ENCODE peak calls at places on chromosomes 12 and 14, in seven cellular contexts. C, G, T, N, I, S and Z are unnamed samples.

GRCh38 chr12:55830601-55831406 is 1.4 kb upstream of the DNAJC14 start:
- DNase-seq in T (peak), C (peak), N (peak), I (peak), G (no peak), S (peak), Z (peak)

GRCh38 chr14:91649930-91650329 is 82.0 kb downstream of the CATSPERB start:
- DNase-seq in I (peak), S (peak), C (no peak), N (no peak), T (no peak), G (peak), Z (no peak)

GRCh38 chr14:71324767-71325272 is 417.6 kb downstream of the PCNX1 start:
- DNase-seq in C (no peak), S (no peak), T (no peak), I (no peak), N (no peak), G (peak), Z (no peak)

GRCh38 chr14:47626151-47627035 is 49.0 kb downstream of the MDGA2 start:
- DNase-seq in S (no peak), N (no peak), G (no peak), C (no peak), T (peak), I (no peak), Z (no peak)

GRCh38 chr14:91368681-91369416 is 48.8 kb downstream of the CCDC88C start:
- DNase-seq in S (no peak), T (no peak), C (no peak), N (no peak), I (no peak), G (no peak), Z (no peak)

GRCh38 chr12:22467190-22467589 is 77.2 kb downstream of the C2CD5 start:
- DNase-seq in N (no peak), S (peak), C (no peak), G (no peak), T (no peak), I (no peak), Z (no peak)

GRCh38 chr12:66508025-66508424 is 170.9 kb downstream of the GRIP1 start:
- DNase-seq in C (no peak), S (no peak), N (no peak), T (no peak), I (no peak), G (peak), Z (no peak)

GRCh38 chr12:77734489-77734888 is 96.2 kb upstream of the NAV3 start:
- DNase-seq in N (no peak), S (peak), G (no peak), C (no peak), I (no peak), T (no peak), Z (no peak)

GRCh38 chr14:86654558-86655184 is 1124.7 kb downstream of the FLRT2 start:
- DNase-seq in S (peak), T (no peak), C (no peak), G (peak), N (peak), I (peak), Z (no peak)

GRCh38 chr14:70692210-70692609 is 50.5 kb downstream of the TTC9 start:
- DNase-seq in G (no peak), N (no peak), I (no peak), T (no peak), C (peak), S (no peak), Z (peak)

GRCh38 chr12:89211456-89211855 is 140.8 kb downstream of the DUSP6 start:
- DNase-seq in T (no peak), C (no peak), N (no peak), I (no peak), G (peak), S (no peak), Z (no peak)

GRCh38 chr12:130667421-130667960 is 48.6 kb downstream of the RIMBP2 start:
- DNase-seq in G (no peak), T (no peak), S (no peak), N (no peak), I (no peak), C (no peak), Z (no peak)

GRCh38 chr12:132449565-132450390 is 40.2 kb upstream of the FBRSL1 start:
- DNase-seq in S (no peak), I (no peak), T (no peak), G (no peak), C (no peak), N (no peak), Z (no peak)

GRCh38 chr12:87430444-87430843 is 598.8 kb downstream of the C12orf50 start:
- DNase-seq in I (no peak), C (no peak), S (peak), N (no peak), G (no peak), T (no peak), Z (no peak)

GRCh38 chr12:62726471-62726980 is 208.4 kb downstream of the PPM1H start:
- DNase-seq in T (no peak), I (no peak), G (no peak), C (no peak), S (no peak), N (no peak), Z (no peak)

GRCh38 chr14:65333926-65334687 is 78.4 kb upstream of the FUT8 start:
- DNase-seq in C (no peak), I (no peak), S (peak), N (no peak), G (no peak), T (no peak), Z (no peak)

GRCh38 chr12:6961695-6962284 is 8.7 kb downstream of the PHB2 start:
- DNase-seq in C (no peak), G (peak), S (peak), T (peak), N (peak), I (peak), Z (no peak)

GRCh38 chr12:56338643-56339422 is at the start of gene IL23A:
- DNase-seq in S (peak), G (peak), N (no peak), T (peak), I (no peak), C (no peak), Z (no peak)

GRCh38 chr12:67498981-67499380 is 149.6 kb upstream of the DYRK2 start:
- DNase-seq in G (no peak), T (no peak), S (no peak), C (no peak), I (no peak), N (no peak), Z (no peak)

GRCh38 chr12:53383258-53383657 is 3.3 kb downstream of the SP1 start:
- DNase-seq in C (no peak), N (no peak), T (no peak), I (no peak), G (no peak), S (no peak), Z (no peak)

GRCh38 chr14:71629765-71630502 is 302.3 kb upstream of the RGS6 start:
- DNase-seq in N (no peak), I (no peak), G (no peak), C (no peak), T (no peak), S (peak), Z (no peak)

DNA sequence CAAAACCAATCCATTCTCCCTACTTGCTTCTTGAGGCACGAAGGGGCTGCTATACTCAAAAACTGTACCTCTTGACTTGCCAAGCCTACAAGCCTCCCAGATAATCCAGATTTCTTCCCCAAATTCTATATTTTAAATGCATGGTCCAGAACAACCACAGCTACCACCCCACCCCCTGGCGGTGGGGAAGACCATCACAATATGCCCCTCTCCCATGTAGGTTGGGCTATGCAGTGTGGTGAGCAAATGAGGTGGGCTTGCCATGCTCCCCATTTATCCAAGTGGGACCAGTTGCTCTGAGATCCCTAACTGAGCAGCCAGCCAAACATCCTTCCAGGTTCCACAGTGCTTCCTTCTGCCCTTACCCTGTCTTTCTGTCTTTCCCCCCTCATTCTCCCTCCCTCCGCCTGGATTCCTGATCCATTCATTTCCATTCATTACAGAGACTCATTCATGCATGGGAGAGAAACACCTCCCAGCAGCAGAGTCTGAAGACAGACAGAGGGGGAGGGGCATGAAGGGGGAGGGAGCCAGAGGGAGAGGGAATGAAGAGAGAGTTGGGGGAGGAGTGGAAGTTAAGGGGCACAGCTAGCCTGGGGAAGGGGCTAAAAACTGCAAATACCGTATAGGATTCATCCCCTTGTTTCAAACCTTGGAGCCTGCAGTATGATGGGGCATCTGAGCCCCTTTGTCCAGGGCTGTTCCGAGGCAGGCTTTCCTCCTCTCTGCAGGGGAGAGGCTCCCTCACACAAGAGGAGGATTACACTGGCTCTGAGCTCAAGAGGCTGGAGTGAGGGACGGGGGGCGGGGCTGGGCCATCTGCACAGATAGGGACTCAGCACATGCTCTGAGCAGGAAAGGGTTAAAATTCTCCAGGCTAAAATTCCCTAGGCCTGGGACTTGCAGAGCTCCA is 4.4 kb downstream of the ZNF219 start:
- DNase-seq in N (peak), S (no peak), I (no peak), T (no peak), C (no peak), G (no peak), Z (no peak)
- H3K4me3 ChIP-seq in N (peak), S (no peak), I (no peak), T (no peak), C (no peak), G (no peak), Z (no peak)

DNA sequence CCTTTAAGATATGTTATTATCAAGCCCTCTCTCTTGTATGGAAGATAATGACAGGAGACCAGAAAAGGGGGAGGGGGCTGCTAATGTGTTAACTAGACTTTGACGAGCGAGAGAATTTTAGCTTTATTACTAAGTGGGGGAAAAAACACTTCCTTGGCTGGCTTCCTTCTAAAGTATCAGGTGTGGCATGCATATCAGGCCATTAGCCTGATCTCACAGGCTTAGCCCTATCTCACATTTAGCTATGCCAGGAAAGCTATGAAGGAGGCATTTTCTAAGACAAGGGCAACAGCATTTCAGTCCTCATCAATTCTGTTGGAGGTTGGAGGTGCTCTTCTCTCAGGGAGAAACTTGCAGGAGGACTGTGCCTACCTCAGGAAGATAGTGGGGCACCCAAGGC is 9.9 kb downstream of the SSPN start:
- DNase-seq in I (no peak), G (no peak), T (no peak), C (no peak), N (no peak), S (no peak), Z (no peak)
- H3K4me3 ChIP-seq in I (no peak), G (no peak), T (no peak), C (peak), N (no peak), S (no peak), Z (peak)

GRCh38 chr14:21748869-21749303 is 75.3 kb upstream of the OR4E1 start:
- DNase-seq in N (peak), S (peak), C (peak), I (peak), G (peak), T (no peak), Z (no peak)
- H3K4me3 ChIP-seq in N (no peak), S (no peak), C (no peak), I (no peak), G (no peak), T (no peak), Z (no peak)

GRCh38 chr12:57525615-57526383 is 3.2 kb downstream of the MBD6 start:
- DNase-seq in N (no peak), I (no peak), G (no peak), C (no peak), T (no peak), S (no peak), Z (no peak)

GRCh38 chr12:57523706-57524614 is 1.3 kb downstream of the MBD6 start:
- DNase-seq in G (no peak), C (no peak), S (no peak), N (no peak), I (no peak), T (no peak), Z (no peak)

GRCh38 chr12:57526477-57527126 is 4.0 kb downstream of the MBD6 start:
- DNase-seq in S (no peak), I (no peak), G (no peak), C (no peak), T (no peak), N (no peak), Z (no peak)

GRCh38 chr12:57522887-57523705 is 472 bp downstream of the MBD6 start:
- DNase-seq in G (peak), N (peak), S (peak), C (peak), T (no peak), I (peak), Z (no peak)

GRCh38 chr12:57524814-57525614 is 2.4 kb downstream of the MBD6 start:
- DNase-seq in G (no peak), C (no peak), S (no peak), N (no peak), I (no peak), T (no peak), Z (no peak)
- H3K4me3 ChIP-seq in G (no peak), C (peak), S (no peak), N (no peak), I (no peak), T (no peak), Z (no peak)

GRCh38 chr14:68682166-68683103 is 110.4 kb downstream of the ZFP36L1 start:
- DNase-seq in G (peak), C (no peak), N (no peak), S (peak), T (no peak), I (no peak), Z (peak)
- H3K4me3 ChIP-seq in G (no peak), C (no peak), N (no peak), S (no peak), T (no peak), I (no peak), Z (no peak)

DNA sequence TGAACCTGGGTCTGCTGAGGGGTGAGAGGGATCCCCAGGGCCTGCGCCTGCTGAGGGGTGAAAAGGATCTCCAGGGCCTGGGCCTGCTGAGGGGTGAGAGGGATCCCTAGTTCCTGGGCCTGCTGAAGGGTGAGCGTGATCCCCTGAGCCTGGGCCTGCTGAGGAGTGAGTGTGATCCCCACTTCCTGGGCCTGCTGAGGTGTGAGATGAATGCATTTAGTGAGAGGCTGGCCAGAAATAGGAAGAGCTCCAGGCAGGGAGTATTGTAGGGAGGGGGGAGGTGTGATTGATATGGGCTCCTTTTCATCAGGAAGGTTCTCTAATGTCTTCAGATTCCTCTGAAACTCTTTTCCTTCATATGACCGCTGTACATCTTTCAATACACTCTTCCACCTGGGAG is 43.0 kb downstream of the FAM186A start:
- DNase-seq in C (no peak), G (no peak), N (no peak), I (no peak), T (no peak), S (no peak), Z (no peak)
- H3K4me3 ChIP-seq in C (no peak), G (no peak), N (no peak), I (no peak), T (no peak), S (no peak), Z (no peak)

GRCh38 chr12:12735301-12735700 is 18.1 kb downstream of the CDKN1B start:
- DNase-seq in I (no peak), S (peak), N (no peak), T (no peak), G (no peak), C (no peak), Z (no peak)

GRCh38 chr12:12733118-12733517 is 15.9 kb downstream of the CDKN1B start:
- DNase-seq in C (no peak), G (no peak), S (no peak), T (no peak), N (no peak), I (no peak), Z (no peak)

GRCh38 chr12:12734054-12734453 is 16.9 kb downstream of the CDKN1B start:
- DNase-seq in N (no peak), C (no peak), S (peak), T (no peak), I (no peak), G (no peak), Z (no peak)

GRCh38 chr12:12736759-12737676 is 19.9 kb downstream of the CDKN1B start:
- DNase-seq in C (no peak), I (peak), S (peak), G (peak), T (no peak), N (no peak), Z (peak)

DNA sequence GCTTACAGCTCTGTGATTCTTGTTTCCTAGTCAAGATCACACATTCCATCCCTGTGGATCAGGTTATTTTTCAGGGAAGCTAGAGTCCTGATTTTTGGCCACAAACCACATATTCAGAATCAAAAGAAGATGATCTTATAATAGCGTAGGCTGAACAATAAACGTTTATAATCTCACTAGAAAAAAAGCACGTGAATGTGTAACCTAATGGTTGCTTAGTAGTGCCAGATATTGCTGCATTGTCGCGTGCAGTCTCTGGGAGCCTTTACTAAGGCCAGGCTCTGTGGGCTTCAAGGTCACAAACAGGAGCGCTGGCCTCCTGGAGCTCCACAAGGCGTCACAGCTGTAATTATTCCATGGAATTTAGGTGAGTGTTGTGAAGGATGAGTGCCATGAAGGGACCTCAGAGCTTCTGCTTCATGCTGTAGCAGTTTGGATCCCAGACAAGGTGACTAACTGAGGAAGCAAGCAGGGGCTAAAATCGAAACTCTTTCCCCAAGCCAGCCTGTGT is 17.4 kb downstream of the CDKN1B start:
- DNase-seq in S (peak), T (no peak), I (peak), G (no peak), N (no peak), C (no peak), Z (no peak)
- H3K4me3 ChIP-seq in S (no peak), T (no peak), I (no peak), G (no peak), N (no peak), C (no peak), Z (no peak)